ENCODE peak calls at places on chromosomes 11 and 22, in nine cellular contexts. One of them, this sample, is unnamed.

GRCh38 chr22:21000987-21001600 is 824 bp downstream of the THAP7 start:
- DNase-seq in sigmoid colon: no peak
- DNase-seq in A549: no peak
- DNase-seq in suprapubic skin: no peak
- DNase-seq in transverse colon: no peak
- DNase-seq in esophagus muscularis mucosa: no peak
- DNase-seq in ovary: no peak
- DNase-seq in stomach: no peak
- DNase-seq in GM12878: no peak
- DNase-seq in this sample: no peak

GRCh38 chr11:43546561-43547410 is 133.8 kb upstream of the HSD17B12 start:
- DNase-seq in GM12878: no peak
- DNase-seq in suprapubic skin: no peak
- DNase-seq in sigmoid colon: no peak
- DNase-seq in stomach: peak; percentile 30
- DNase-seq in A549: no peak
- DNase-seq in ovary: peak; percentile 48
- DNase-seq in esophagus muscularis mucosa: no peak
- DNase-seq in transverse colon: no peak
- DNase-seq in this sample: no peak

GRCh38 chr22:21766933-21767462 is 31.4 kb upstream of the YPEL1 start:
- DNase-seq in transverse colon: peak; percentile 29
- DNase-seq in A549: no peak
- DNase-seq in stomach: peak; percentile 29
- DNase-seq in sigmoid colon: no peak
- DNase-seq in esophagus muscularis mucosa: no peak
- DNase-seq in suprapubic skin: no peak
- DNase-seq in ovary: no peak
- DNase-seq in GM12878: no peak
- DNase-seq in this sample: no peak

GRCh38 chr11:14029971-14030531 is 67.5 kb downstream of the SPON1 start:
- DNase-seq in stomach: peak; percentile 79
- DNase-seq in esophagus muscularis mucosa: no peak
- DNase-seq in ovary: peak; percentile 88
- DNase-seq in GM12878: no peak
- DNase-seq in A549: no peak
- DNase-seq in suprapubic skin: no peak
- DNase-seq in transverse colon: peak; percentile 50
- DNase-seq in sigmoid colon: peak; percentile 82
- DNase-seq in this sample: peak; percentile 13

GRCh38 chr11:77467993-77468392 is 5.9 kb downstream of the PAK1 start:
- DNase-seq in stomach: no peak
- DNase-seq in ovary: no peak
- DNase-seq in esophagus muscularis mucosa: no peak
- DNase-seq in suprapubic skin: no peak
- DNase-seq in GM12878: no peak
- DNase-seq in transverse colon: no peak
- DNase-seq in A549: no peak
- DNase-seq in sigmoid colon: no peak
- DNase-seq in this sample: no peak

GRCh38 chr11:1100417-1101245 is 26.0 kb downstream of the MUC2 start:
- DNase-seq in A549: no peak
- DNase-seq in stomach: no peak
- DNase-seq in esophagus muscularis mucosa: no peak
- DNase-seq in sigmoid colon: no peak
- DNase-seq in GM12878: no peak
- DNase-seq in transverse colon: no peak
- DNase-seq in ovary: no peak
- DNase-seq in suprapubic skin: no peak
- DNase-seq in this sample: no peak

GRCh38 chr11:47324520-47324919 is 28.0 kb downstream of the MYBPC3 start:
- DNase-seq in transverse colon: no peak
- DNase-seq in esophagus muscularis mucosa: no peak
- DNase-seq in sigmoid colon: peak; percentile 34
- DNase-seq in GM12878: no peak
- DNase-seq in ovary: no peak
- DNase-seq in suprapubic skin: no peak
- DNase-seq in A549: no peak
- DNase-seq in stomach: no peak
- DNase-seq in this sample: no peak

GRCh38 chr11:70631624-70632047 is 233.3 kb downstream of the CTTN start:
- DNase-seq in A549: no peak
- DNase-seq in esophagus muscularis mucosa: no peak
- DNase-seq in transverse colon: no peak
- DNase-seq in suprapubic skin: no peak
- DNase-seq in ovary: no peak
- DNase-seq in sigmoid colon: no peak
- DNase-seq in GM12878: no peak
- DNase-seq in stomach: no peak
- DNase-seq in this sample: no peak

GRCh38 chr11:25615076-25615475 is 716.9 kb upstream of the ANO3 start:
- DNase-seq in ovary: no peak
- DNase-seq in A549: no peak
- DNase-seq in suprapubic skin: no peak
- DNase-seq in sigmoid colon: no peak
- DNase-seq in stomach: no peak
- DNase-seq in transverse colon: no peak
- DNase-seq in GM12878: no peak
- DNase-seq in esophagus muscularis mucosa: no peak
- DNase-seq in this sample: no peak

GRCh38 chr11:93831343-93832082 is 18.9 kb downstream of the VSTM5 start:
- DNase-seq in esophagus muscularis mucosa: peak; percentile 68
- DNase-seq in suprapubic skin: no peak
- DNase-seq in stomach: no peak
- DNase-seq in ovary: no peak
- DNase-seq in A549: no peak
- DNase-seq in GM12878: no peak
- DNase-seq in transverse colon: no peak
- DNase-seq in sigmoid colon: no peak
- DNase-seq in this sample: no peak

GRCh38 chr11:72652133-72652532 is 22.1 kb downstream of the PDE2A start:
- DNase-seq in sigmoid colon: no peak
- DNase-seq in GM12878: no peak
- DNase-seq in A549: no peak
- DNase-seq in esophagus muscularis mucosa: no peak
- DNase-seq in ovary: no peak
- DNase-seq in suprapubic skin: no peak
- DNase-seq in transverse colon: no peak
- DNase-seq in stomach: no peak
- DNase-seq in this sample: no peak

GRCh38 chr22:17969732-17970131 is 54.6 kb downstream of the MICAL3 start:
- DNase-seq in transverse colon: no peak
- DNase-seq in stomach: no peak
- DNase-seq in ovary: peak; percentile 56
- DNase-seq in suprapubic skin: no peak
- DNase-seq in esophagus muscularis mucosa: no peak
- DNase-seq in GM12878: no peak
- DNase-seq in A549: peak; percentile 58
- DNase-seq in sigmoid colon: no peak
- DNase-seq in this sample: no peak

DNA sequence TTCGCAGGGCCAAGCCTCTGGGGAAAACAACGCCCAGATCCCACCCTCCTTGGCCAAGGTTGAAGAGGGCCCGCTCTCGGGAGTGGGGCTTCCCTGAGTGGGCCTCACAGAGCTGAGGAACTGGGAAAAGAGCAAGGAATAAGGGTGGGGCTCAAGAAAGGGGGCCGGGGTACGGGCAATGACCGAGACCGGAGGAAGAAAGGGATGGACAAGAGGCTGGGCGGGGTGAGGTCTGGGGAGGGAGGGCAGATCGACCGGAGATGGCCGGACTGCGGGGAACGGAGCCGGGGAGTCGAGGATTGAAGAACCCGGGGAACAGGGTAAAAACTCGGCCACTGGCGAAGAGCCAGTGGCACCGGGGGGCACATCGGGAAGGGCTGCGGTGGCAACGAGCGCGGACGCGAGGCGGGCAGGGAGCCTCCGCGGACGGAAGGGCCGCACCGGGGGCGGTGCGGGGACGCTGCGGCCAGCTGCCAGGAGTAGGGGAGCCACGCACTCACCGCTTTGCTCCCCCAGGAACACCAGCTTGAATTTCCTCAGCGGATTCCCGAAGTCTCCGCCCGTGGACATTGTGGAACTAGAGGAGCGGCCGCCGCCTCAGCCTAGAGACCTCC is 701 bp downstream of the RAB6A start:
- DNase-seq in sigmoid colon: peak; percentile 82
- DNase-seq in GM12878: no peak
- DNase-seq in transverse colon: peak; percentile 46
- DNase-seq in ovary: peak; percentile 77
- DNase-seq in suprapubic skin: peak; percentile 86
- DNase-seq in esophagus muscularis mucosa: no peak
- DNase-seq in stomach: peak; percentile 37
- DNase-seq in A549: peak; percentile 59
- DNase-seq in this sample: no peak
- TF ChIP-seq EP300 in sigmoid colon: no peak
- TF ChIP-seq EP300 in GM12878: no peak
- TF ChIP-seq EP300 in transverse colon: no peak
- TF ChIP-seq EP300 in ovary: no peak
- TF ChIP-seq EP300 in suprapubic skin: no peak
- TF ChIP-seq EP300 in esophagus muscularis mucosa: no peak
- TF ChIP-seq EP300 in stomach: no peak
- TF ChIP-seq EP300 in A549: no peak
- TF ChIP-seq EP300 in this sample: no peak

DNA sequence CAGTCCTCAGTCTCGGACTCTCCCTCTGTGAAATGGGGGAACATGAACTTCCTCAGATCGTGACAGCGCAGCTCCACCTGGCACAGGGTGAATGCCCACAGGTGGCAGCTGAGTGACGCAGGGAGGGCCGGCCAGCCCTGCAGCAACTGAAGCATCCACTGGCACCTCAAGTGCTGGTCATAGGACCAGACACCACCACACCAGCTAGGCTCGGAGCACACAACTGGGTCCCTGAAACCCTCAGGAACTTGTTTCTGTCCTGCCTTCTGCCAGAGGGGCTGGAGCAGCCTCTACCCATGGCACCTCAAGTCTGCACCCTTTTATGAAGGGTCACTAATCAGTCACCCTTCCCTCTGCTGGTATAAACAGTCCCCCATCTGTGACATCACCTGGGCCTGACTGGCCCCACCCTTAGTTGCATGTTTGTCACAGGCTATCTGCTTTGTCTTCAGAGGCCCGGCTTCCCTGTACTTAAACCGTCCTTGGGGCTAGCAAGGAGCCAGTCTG is 7.4 kb upstream of the CDC42BPG start:
- DNase-seq in suprapubic skin: no peak
- DNase-seq in A549: no peak
- DNase-seq in sigmoid colon: no peak
- DNase-seq in transverse colon: peak; percentile 62
- DNase-seq in ovary: no peak
- DNase-seq in stomach: no peak
- DNase-seq in esophagus muscularis mucosa: no peak
- DNase-seq in GM12878: no peak
- DNase-seq in this sample: no peak
- TF ChIP-seq POLR2A in suprapubic skin: no peak
- TF ChIP-seq POLR2A in A549: no peak
- TF ChIP-seq POLR2A in sigmoid colon: no peak
- TF ChIP-seq POLR2A in transverse colon: peak; percentile 16
- TF ChIP-seq POLR2A in ovary: no peak
- TF ChIP-seq POLR2A in stomach: no peak
- TF ChIP-seq POLR2A in esophagus muscularis mucosa: no peak
- TF ChIP-seq POLR2A in GM12878: peak; percentile 46
- TF ChIP-seq POLR2A in this sample: no peak

DNA sequence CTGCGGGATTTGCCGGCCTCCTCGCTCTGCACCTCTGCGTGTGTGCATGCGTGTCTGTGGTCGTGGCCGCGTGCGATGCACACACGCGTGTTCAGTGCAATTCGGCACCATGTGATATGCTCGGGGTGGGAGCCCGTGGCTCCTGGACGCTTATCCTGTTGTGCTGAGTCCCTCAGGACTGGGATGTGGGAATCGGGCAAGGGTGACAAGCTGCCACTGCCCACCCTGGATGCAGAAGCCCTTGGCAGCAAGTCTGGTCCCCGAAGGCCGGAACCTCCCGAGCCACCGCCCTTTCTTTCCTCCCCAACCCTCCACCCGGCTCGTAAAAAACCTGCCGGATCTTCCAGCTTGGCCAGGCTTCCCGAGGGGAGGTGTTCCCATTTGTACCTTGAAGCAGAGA is 128.2 kb downstream of the PHF21B start:
- DNase-seq in sigmoid colon: peak; percentile 34
- DNase-seq in stomach: no peak
- DNase-seq in transverse colon: no peak
- DNase-seq in GM12878: no peak
- DNase-seq in ovary: peak; percentile 27
- DNase-seq in A549: no peak
- DNase-seq in suprapubic skin: peak; percentile 59
- DNase-seq in esophagus muscularis mucosa: no peak
- DNase-seq in this sample: no peak
- TF ChIP-seq EP300 in sigmoid colon: no peak
- TF ChIP-seq EP300 in stomach: no peak
- TF ChIP-seq EP300 in transverse colon: no peak
- TF ChIP-seq EP300 in GM12878: no peak
- TF ChIP-seq EP300 in ovary: no peak
- TF ChIP-seq EP300 in A549: no peak
- TF ChIP-seq EP300 in suprapubic skin: no peak
- TF ChIP-seq EP300 in esophagus muscularis mucosa: no peak
- TF ChIP-seq EP300 in this sample: no peak

DNA sequence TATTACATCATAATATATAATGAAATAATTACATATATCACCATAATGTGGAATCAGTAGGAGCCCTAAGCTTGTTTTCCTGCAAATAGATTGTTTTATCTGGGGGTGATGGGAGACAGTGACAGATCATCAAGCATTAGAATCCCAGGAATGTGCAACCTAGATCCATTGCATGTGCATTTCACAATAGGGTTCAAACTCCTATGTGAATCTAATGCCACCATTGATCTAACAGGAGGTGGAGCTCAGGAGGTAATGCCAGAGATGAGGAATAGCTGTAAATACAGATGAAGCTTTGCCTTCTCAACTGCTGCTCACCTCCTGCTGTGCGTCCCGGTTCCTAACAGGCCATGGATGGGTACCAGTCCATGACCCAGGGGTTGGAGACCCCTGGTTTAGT is 63.8 kb upstream of the CHORDC1 start:
- DNase-seq in suprapubic skin: no peak
- DNase-seq in esophagus muscularis mucosa: no peak
- DNase-seq in stomach: no peak
- DNase-seq in GM12878: no peak
- DNase-seq in ovary: no peak
- DNase-seq in A549: no peak
- DNase-seq in transverse colon: no peak
- DNase-seq in sigmoid colon: no peak
- DNase-seq in this sample: no peak
- TF ChIP-seq POLR2A in suprapubic skin: no peak
- TF ChIP-seq POLR2A in esophagus muscularis mucosa: no peak
- TF ChIP-seq POLR2A in stomach: no peak
- TF ChIP-seq POLR2A in GM12878: no peak
- TF ChIP-seq POLR2A in ovary: no peak
- TF ChIP-seq POLR2A in A549: no peak
- TF ChIP-seq POLR2A in transverse colon: no peak
- TF ChIP-seq POLR2A in sigmoid colon: no peak
- TF ChIP-seq POLR2A in this sample: no peak

DNA sequence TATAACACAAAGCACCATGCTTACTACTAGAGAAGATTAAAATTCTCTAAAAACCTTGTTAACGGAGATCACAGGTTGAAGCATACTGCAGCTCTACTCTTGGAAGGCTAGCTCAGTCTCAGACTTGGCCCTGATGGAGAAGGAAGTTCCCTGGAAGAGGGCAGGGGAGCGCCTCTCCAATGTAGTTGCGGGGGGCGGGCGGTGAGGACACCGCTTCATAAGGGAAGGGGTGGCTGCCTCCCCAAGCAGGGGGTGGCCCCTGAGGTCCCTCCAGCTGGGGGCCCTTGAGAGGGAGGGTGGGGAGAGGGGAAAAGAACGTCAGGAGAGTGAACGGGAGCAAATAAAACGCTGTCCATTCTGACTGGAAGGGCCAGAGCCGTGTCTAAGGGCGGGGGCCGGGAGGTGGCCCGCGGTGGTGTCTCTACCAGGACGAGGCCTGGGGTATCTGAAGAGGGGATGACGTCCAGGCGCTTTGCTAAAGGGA is 609 bp upstream of the USP47 start:
- DNase-seq in ovary: peak; percentile 72
- DNase-seq in sigmoid colon: peak; percentile 75
- DNase-seq in suprapubic skin: no peak
- DNase-seq in transverse colon: peak; percentile 48
- DNase-seq in esophagus muscularis mucosa: no peak
- DNase-seq in A549: peak; percentile 55
- DNase-seq in GM12878: no peak
- DNase-seq in stomach: peak; percentile 33
- DNase-seq in this sample: no peak
- TF ChIP-seq EP300 in ovary: no peak
- TF ChIP-seq EP300 in sigmoid colon: no peak
- TF ChIP-seq EP300 in suprapubic skin: no peak
- TF ChIP-seq EP300 in transverse colon: no peak
- TF ChIP-seq EP300 in esophagus muscularis mucosa: no peak
- TF ChIP-seq EP300 in A549: no peak
- TF ChIP-seq EP300 in GM12878: no peak
- TF ChIP-seq EP300 in stomach: no peak
- TF ChIP-seq EP300 in this sample: no peak

This sample was measured in tibial nerve.